ENCODE peak calls at places on chromosomes 3 and 15, in four cellular contexts. One of them, this sample, is unnamed.

GRCh38 chr3:27623085-27623753 is 98.9 kb downstream of the EOMES start:
- DNase-seq in thoracic aorta: peak; percentile 23
- DNase-seq in right lobe of liver: no peak
- DNase-seq in fibroblast of lung: peak; percentile 33
- DNase-seq in this sample: no peak

GRCh38 chr15:42996871-42997270 is 76.3 kb upstream of the TTBK2 start:
- DNase-seq in thoracic aorta: no peak
- DNase-seq in right lobe of liver: no peak
- DNase-seq in fibroblast of lung: no peak
- DNase-seq in this sample: no peak

GRCh38 chr15:86139828-86140227 is 60.2 kb downstream of the AGBL1 start:
- DNase-seq in thoracic aorta: no peak
- DNase-seq in right lobe of liver: no peak
- DNase-seq in fibroblast of lung: no peak
- DNase-seq in this sample: no peak

GRCh38 chr15:46441294-46442062 is 806.6 kb downstream of the SQOR start:
- DNase-seq in thoracic aorta: no peak
- DNase-seq in right lobe of liver: no peak
- DNase-seq in fibroblast of lung: peak; percentile 62
- DNase-seq in this sample: no peak

GRCh38 chr3:106824856-106825255 is 552.4 kb upstream of the CCDC54 start:
- DNase-seq in thoracic aorta: no peak
- DNase-seq in right lobe of liver: no peak
- DNase-seq in fibroblast of lung: peak; percentile 83
- DNase-seq in this sample: no peak

GRCh38 chr3:183156266-183156665 is 6.3 kb downstream of the LAMP3 start:
- DNase-seq in thoracic aorta: no peak
- DNase-seq in right lobe of liver: no peak
- DNase-seq in fibroblast of lung: no peak
- DNase-seq in this sample: no peak

GRCh38 chr3:33687406-33688010 is 30.5 kb downstream of the CLASP2 start:
- DNase-seq in thoracic aorta: no peak
- DNase-seq in right lobe of liver: no peak
- DNase-seq in fibroblast of lung: peak; percentile 72
- DNase-seq in this sample: no peak

GRCh38 chr15:74434260-74434915 is 630 bp upstream of the SEMA7A start:
- DNase-seq in thoracic aorta: no peak
- DNase-seq in right lobe of liver: peak; percentile 37
- DNase-seq in fibroblast of lung: peak; percentile 35
- DNase-seq in this sample: no peak

GRCh38 chr15:47820047-47820779 is 102.9 kb downstream of the SEMA6D start:
- DNase-seq in thoracic aorta: no peak
- DNase-seq in right lobe of liver: no peak
- DNase-seq in fibroblast of lung: peak; percentile 65
- DNase-seq in this sample: peak; percentile 89

GRCh38 chr15:80249973-80250372 is 2.0 kb downstream of the CTXND1 start:
- DNase-seq in thoracic aorta: no peak
- DNase-seq in right lobe of liver: no peak
- DNase-seq in fibroblast of lung: no peak
- DNase-seq in this sample: no peak

GRCh38 chr15:80250614-80251504 is 1.2 kb downstream of the CTXND1 start:
- DNase-seq in thoracic aorta: no peak
- DNase-seq in right lobe of liver: no peak
- DNase-seq in fibroblast of lung: no peak
- DNase-seq in this sample: no peak

GRCh38 chr15:80251505-80252280 is at the start of gene CTXND1:
- DNase-seq in thoracic aorta: no peak
- DNase-seq in right lobe of liver: peak; percentile 67
- DNase-seq in fibroblast of lung: no peak
- DNase-seq in this sample: peak; percentile 60

GRCh38 chr15:80246425-80246894 is 5.6 kb downstream of the CTXND1 start:
- DNase-seq in thoracic aorta: no peak
- DNase-seq in right lobe of liver: no peak
- DNase-seq in fibroblast of lung: no peak
- DNase-seq in this sample: no peak

GRCh38 chr15:80247320-80247719 is 4.7 kb downstream of the CTXND1 start:
- DNase-seq in thoracic aorta: no peak
- DNase-seq in right lobe of liver: no peak
- DNase-seq in fibroblast of lung: no peak
- DNase-seq in this sample: no peak
- H3K27me3 ChIP-seq in thoracic aorta: peaks cover 11% of the 10 kb centered on the region
- H3K27me3 ChIP-seq in right lobe of liver: no peaks in the 10 kb centered on the region
- H3K27me3 ChIP-seq in fibroblast of lung: peaks cover 35% of the 10 kb centered on the region
- H3K27me3 ChIP-seq in this sample: peaks cover 61% of the 10 kb centered on the region

GRCh38 chr3:79018671-79019136 is 749.1 kb downstream of the ROBO1 start:
- DNase-seq in thoracic aorta: no peak
- DNase-seq in right lobe of liver: peak; percentile 59
- DNase-seq in fibroblast of lung: peak; percentile 75
- DNase-seq in this sample: peak; percentile 71
- H3K4me3 ChIP-seq in thoracic aorta: peak overlapping the region; percentile 89
- H3K4me3 ChIP-seq in right lobe of liver: peak overlapping the region; percentile 42
- H3K4me3 ChIP-seq in fibroblast of lung: peak overlapping the region; percentile 92
- H3K4me3 ChIP-seq in this sample: peak overlapping the region; percentile 66

GRCh38 chr15:71743861-71744382 is 66.4 kb upstream of the NR2E3 start:
- DNase-seq in thoracic aorta: no peak
- DNase-seq in right lobe of liver: no peak
- DNase-seq in fibroblast of lung: peak; percentile 28
- DNase-seq in this sample: no peak
- H3K4me1 ChIP-seq in thoracic aorta: no peaks in the 10 kb centered on the region
- H3K4me1 ChIP-seq in right lobe of liver: peaks cover 24% of the 10 kb centered on the region
- H3K4me1 ChIP-seq in fibroblast of lung: peaks cover 7% of the 10 kb centered on the region
- H3K4me1 ChIP-seq in this sample: peaks cover 32% of the 10 kb centered on the region

DNA sequence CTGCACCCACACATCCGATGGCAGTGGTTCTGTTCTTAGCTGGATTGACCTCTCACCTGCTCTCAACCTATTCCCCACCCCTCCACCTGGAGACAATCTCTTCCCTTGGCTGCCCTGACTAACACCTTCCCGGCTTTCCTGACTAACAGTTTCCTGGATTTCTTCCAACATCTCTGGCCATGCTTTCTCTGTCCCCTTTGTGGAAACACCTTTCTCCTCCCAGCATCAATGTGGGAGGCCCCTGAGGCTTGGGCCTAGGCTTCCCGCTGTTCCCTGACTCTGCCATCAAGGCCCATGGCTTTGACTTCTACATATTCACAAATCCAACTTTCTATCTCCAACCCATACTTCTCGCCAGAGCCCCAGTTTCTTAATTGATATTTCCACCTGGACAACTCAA is 142.8 kb upstream of the ATP2B2 start:
- DNase-seq in thoracic aorta: no peak
- DNase-seq in right lobe of liver: no peak
- DNase-seq in fibroblast of lung: no peak
- DNase-seq in this sample: no peak
- H3K27me3 ChIP-seq in thoracic aorta: no peaks in the 10 kb centered on the region
- H3K27me3 ChIP-seq in right lobe of liver: no peaks in the 10 kb centered on the region
- H3K27me3 ChIP-seq in fibroblast of lung: no peaks in the 10 kb centered on the region
- H3K27me3 ChIP-seq in this sample: peaks cover 6% of the 10 kb centered on the region

GRCh38 chr3:141242035-141242721 is 10.6 kb downstream of the PXYLP1 start:
- DNase-seq in thoracic aorta: no peak
- DNase-seq in right lobe of liver: no peak
- DNase-seq in fibroblast of lung: peak; percentile 34
- DNase-seq in this sample: no peak
- H3K4me3 ChIP-seq in thoracic aorta: peak overlapping the region; percentile 24
- H3K4me3 ChIP-seq in right lobe of liver: no peak overlapping the region
- H3K4me3 ChIP-seq in fibroblast of lung: no peak overlapping the region
- H3K4me3 ChIP-seq in this sample: no peak overlapping the region

GRCh38 chr3:159881208-159881607 is 107.4 kb upstream of the IL12A start:
- DNase-seq in thoracic aorta: no peak
- DNase-seq in right lobe of liver: no peak
- DNase-seq in fibroblast of lung: no peak
- DNase-seq in this sample: no peak
- H3K4me1 ChIP-seq in thoracic aorta: peaks cover 16% of the 10 kb centered on the region
- H3K4me1 ChIP-seq in right lobe of liver: no peaks in the 10 kb centered on the region
- H3K4me1 ChIP-seq in fibroblast of lung: peaks cover 20% of the 10 kb centered on the region
- H3K4me1 ChIP-seq in this sample: peaks cover 50% of the 10 kb centered on the region